ENCODE peak calls at places on chromosomes 13 and 19, in eight cellular contexts. D is cardiac fibroblast, L is sigmoid colon, G is body of pancreas, R is foreskin fibroblast, Y is psoas muscle, T is Panc1, J is omental fat pad. A is an unnamed sample.
A peak's percentile ranks its signal among the peaks of the same experiment; 100 is the strongest.

GRCh38 chr13:43730642-43731041 is 56.1 kb downstream of the ENOX1 start:
- DNase-seq in L (peak; percentile 84), T (no peak), R (peak; percentile 81), D (peak; percentile 32), G (peak; percentile 11), Y (no peak), J (no peak), A (peak; percentile 17)

GRCh38 chr19:33681081-33681680 is 59.4 kb downstream of the CHST8 start:
- DNase-seq in J (peak; percentile 1), Y (no peak), R (no peak), G (no peak), L (peak; percentile 52), T (no peak), D (no peak), A (no peak)

GRCh38 chr19:36115453-36116343 is at the start of gene TBCB:
- DNase-seq in J (peak; percentile 74), D (peak; percentile 46), Y (peak; percentile 86), G (no peak), R (no peak), T (peak; percentile 65), L (peak; percentile 92), A (peak; percentile 29)

GRCh38 chr13:34748078-34748477 is 194.0 kb upstream of the NBEA start:
- DNase-seq in Y (no peak), T (no peak), D (peak; percentile 99), L (no peak), G (peak; percentile 52), J (no peak), R (peak; percentile 9), A (peak; percentile 84)

GRCh38 chr13:61728468-61728867 is 312.8 kb upstream of the PCDH20 start:
- DNase-seq in D (peak; percentile 78), R (no peak), J (no peak), G (no peak), T (peak; percentile 8), L (no peak), Y (no peak), A (peak; percentile 0)

GRCh38 chr19:45506246-45506990 is 861 bp upstream of the VASP start:
- DNase-seq in Y (peak; percentile 95), D (peak; percentile 89), G (peak; percentile 96), J (peak; percentile 87), R (peak; percentile 96), L (peak; percentile 98), T (peak; percentile 46), A (peak; percentile 86)

GRCh38 chr19:11064831-11065303 is 24.4 kb upstream of the LDLR start:
- DNase-seq in Y (peak; percentile 28), D (peak; percentile 43), T (no peak), G (peak; percentile 40), R (no peak), L (no peak), J (no peak), A (peak; percentile 15)

GRCh38 chr19:10514211-10515145 is 2.8 kb downstream of the S1PR5 start:
- DNase-seq in L (no peak), D (no peak), G (no peak), T (no peak), R (no peak), Y (no peak), J (no peak), A (no peak)

GRCh38 chr19:45187421-45188100 is 9.0 kb downstream of the BLOC1S3 start:
- DNase-seq in T (no peak), D (peak; percentile 15), Y (no peak), G (peak; percentile 26), R (no peak), J (no peak), L (no peak), A (no peak)

GRCh38 chr19:40921005-40921897 is 39.2 kb upstream of the CYP2A7 start:
- DNase-seq in G (peak; percentile 73), D (no peak), Y (no peak), R (peak; percentile 12), T (peak; percentile 87), L (no peak), J (no peak), A (no peak)

GRCh38 chr13:25253702-25254101 is 33.6 kb downstream of the MTMR6 start:
- DNase-seq in J (no peak), T (no peak), L (no peak), R (no peak), D (peak; percentile 6), Y (no peak), G (no peak), A (peak; percentile 12)

GRCh38 chr13:31067416-31068118 is 94.1 kb downstream of the HSPH1 start:
- DNase-seq in Y (no peak), R (peak; percentile 70), L (no peak), J (no peak), G (no peak), D (peak; percentile 52), T (no peak), A (peak; percentile 77)

GRCh38 chr19:41217741-41218140 is 1.3 kb upstream of the AXL start:
- DNase-seq in Y (no peak), J (no peak), R (no peak), D (no peak), T (no peak), G (no peak), L (no peak), A (no peak)

GRCh38 chr13:19794552-19795143 is 11.9 kb upstream of the PSPC1 start:
- DNase-seq in T (no peak), L (no peak), R (no peak), J (no peak), Y (no peak), G (peak; percentile 23), D (no peak), A (no peak)

GRCh38 chr19:46821512-46822359 is 28.9 kb downstream of the AP2S1 start:
- DNase-seq in L (no peak), D (no peak), Y (no peak), T (no peak), R (no peak), J (no peak), G (no peak), A (no peak)

GRCh38 chr19:55585658-55586339 is 5.2 kb upstream of the ZNF579 start:
- DNase-seq in R (peak; percentile 81), T (no peak), Y (peak; percentile 57), G (peak; percentile 82), D (peak; percentile 90), J (peak; percentile 44), L (peak; percentile 89), A (peak; percentile 58)

GRCh38 chr19:45681391-45682015 is 10.2 kb downstream of the SNRPD2 start:
- DNase-seq in J (peak; percentile 70), G (peak; percentile 91), L (peak; percentile 93), R (peak; percentile 91), Y (peak; percentile 83), T (no peak), D (peak; percentile 86), A (peak; percentile 69)

GRCh38 chr19:15264061-15264932 is 32.0 kb upstream of the EPHX3 start:
- DNase-seq in J (peak; percentile 78), G (peak; percentile 81), R (peak; percentile 80), T (no peak), D (peak; percentile 81), Y (peak; percentile 79), L (peak; percentile 91), A (peak; percentile 78)

GRCh38 chr13:45695198-45695730 is 6.9 kb upstream of the CBY2 start:
- DNase-seq in R (no peak), Y (no peak), D (no peak), L (no peak), J (no peak), G (no peak), T (no peak), A (no peak)

GRCh38 chr19:42032428-42032827 is 37.6 kb downstream of the GRIK5 start:
- DNase-seq in D (peak; percentile 20), Y (no peak), L (no peak), R (no peak), T (no peak), G (no peak), J (no peak), A (peak; percentile 5)

GRCh38 chr19:5186293-5187050 is 154.1 kb downstream of the PTPRS start:
- DNase-seq in G (no peak), T (no peak), L (no peak), J (no peak), D (peak; percentile 49), Y (peak; percentile 37), R (peak; percentile 93), A (peak; percentile 96)

GRCh38 chr13:110912651-110913051 is 2.2 kb downstream of the ANKRD10 start:
- DNase-seq in T (no peak), L (no peak), Y (peak; percentile 34), R (peak; percentile 62), G (no peak), J (no peak), D (peak; percentile 78), A (peak; percentile 88)

GRCh38 chr13:99536023-99536422 is 34.8 kb downstream of the TM9SF2 start:
- DNase-seq in D (no peak), L (no peak), G (no peak), Y (no peak), J (no peak), R (no peak), T (no peak), A (no peak)

GRCh38 chr13:66518068-66518467 is 712.1 kb downstream of the PCDH9 start:
- DNase-seq in T (no peak), D (no peak), L (no peak), J (no peak), R (no peak), G (no peak), Y (no peak), A (no peak)

GRCh38 chr19:21767065-21767800 is at the start of gene ZNF100:
- DNase-seq in Y (peak; percentile 93), R (peak; percentile 95), J (peak; percentile 85), T (peak; percentile 55), L (peak; percentile 96), D (peak; percentile 94), G (peak; percentile 93), A (peak; percentile 91)
- TF ChIP-seq CTCF in Y (no peak), R (no peak), J (no peak), T (no peak), L (no peak), D (no peak), G (no peak), A (no peak)

DNA sequence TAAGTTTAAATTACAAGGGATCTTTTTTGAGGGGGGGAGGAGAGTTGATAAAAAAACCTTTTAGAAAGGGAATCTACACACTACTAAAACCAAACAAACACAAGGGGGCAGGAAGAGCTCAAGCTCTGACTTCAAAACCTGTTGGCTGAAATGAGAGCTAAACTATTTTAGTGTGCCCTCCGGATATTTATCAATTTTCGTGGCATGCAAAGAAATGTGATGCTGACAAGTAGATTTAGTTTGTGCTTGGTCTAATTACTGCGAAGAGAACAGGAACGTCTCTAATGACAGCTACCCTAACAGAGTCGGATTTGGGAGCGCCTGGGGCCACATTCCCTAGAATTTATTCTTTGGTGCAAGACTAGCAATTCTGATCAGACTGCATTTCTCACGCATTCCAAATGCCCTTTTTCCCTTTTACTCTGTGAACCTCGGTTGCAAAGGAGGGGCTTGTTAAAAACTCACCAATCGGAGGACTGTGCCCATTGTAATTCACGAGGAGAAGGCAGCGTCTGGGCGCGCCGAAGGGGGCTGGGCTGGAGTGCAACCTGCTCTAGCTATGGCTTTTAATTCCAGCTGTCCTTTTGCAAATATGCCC is 804 bp upstream of the FREM2 start:
- DNase-seq in L (no peak), Y (no peak), G (no peak), R (peak; percentile 4), T (no peak), J (no peak), D (no peak), A (no peak)
- TF ChIP-seq CTCF in L (peak; percentile 44), Y (peak; percentile 58), G (peak; percentile 66), R (no peak), T (peak; percentile 35), J (no peak), D (no peak), A (no peak)

GRCh38 chr19:1247747-1248453 is 483 bp upstream of the MIDN start:
- DNase-seq in J (no peak), Y (peak; percentile 91), G (peak; percentile 87), D (peak; percentile 72), R (peak; percentile 85), T (no peak), L (peak; percentile 91), A (peak; percentile 51)
- TF ChIP-seq CTCF in J (no peak), Y (peak; percentile 44), G (peak; percentile 24), D (peak; percentile 25), R (peak; percentile 26), T (peak; percentile 5), L (no peak), A (peak; percentile 28)

GRCh38 chr19:28634031-28634328 is 579.0 kb downstream of the UQCRFS1 start:
- DNase-seq in D (no peak), G (no peak), Y (no peak), T (no peak), R (no peak), J (no peak), L (no peak), A (no peak)
- TF ChIP-seq CTCF in D (no peak), G (no peak), Y (no peak), T (peak; percentile 27), R (no peak), J (no peak), L (no peak), A (no peak)

A was measured in fibroblast of the aortic adventitia.